ENCODE peak calls at places on chromosome 5, in nine cellular contexts. One of them, this sample, is unnamed.
A peak's percentile ranks its signal among the peaks of the same experiment; 100 is the strongest.

GRCh38 chr5:81202652-81203051 is 30.5 kb upstream of the CKMT2 start:
- DNase-seq in suprapubic skin: no peak
- DNase-seq in IMR-90: peak; percentile 14
- DNase-seq in heart left ventricle: no peak
- DNase-seq in right lobe of liver: no peak
- DNase-seq in left lung: no peak
- DNase-seq in cardiac muscle cell: peak; percentile 28
- DNase-seq in naive thymus-derived CD4-positive, alpha-beta T cell: no peak
- DNase-seq in adipocyte: peak; percentile 15
- DNase-seq in this sample: no peak

GRCh38 chr5:50299896-50300295 is 141.2 kb downstream of the EMB start:
- DNase-seq in left lung: no peak
- DNase-seq in heart left ventricle: no peak
- DNase-seq in naive thymus-derived CD4-positive, alpha-beta T cell: no peak
- DNase-seq in cardiac muscle cell: no peak
- DNase-seq in IMR-90: no peak
- DNase-seq in right lobe of liver: no peak
- DNase-seq in suprapubic skin: no peak
- DNase-seq in adipocyte: no peak
- DNase-seq in this sample: no peak

GRCh38 chr5:146565764-146566163 is 49.8 kb upstream of the GPR151 start:
- DNase-seq in heart left ventricle: no peak
- DNase-seq in naive thymus-derived CD4-positive, alpha-beta T cell: peak; percentile 27
- DNase-seq in IMR-90: peak; percentile 52
- DNase-seq in right lobe of liver: no peak
- DNase-seq in left lung: no peak
- DNase-seq in adipocyte: peak; percentile 74
- DNase-seq in suprapubic skin: no peak
- DNase-seq in cardiac muscle cell: peak; percentile 76
- DNase-seq in this sample: no peak

GRCh38 chr5:51389582-51390463 is 6.6 kb downstream of the ISL1 start:
- DNase-seq in heart left ventricle: no peak
- DNase-seq in adipocyte: peak; percentile 24
- DNase-seq in suprapubic skin: no peak
- DNase-seq in IMR-90: no peak
- DNase-seq in naive thymus-derived CD4-positive, alpha-beta T cell: no peak
- DNase-seq in right lobe of liver: no peak
- DNase-seq in left lung: no peak
- DNase-seq in cardiac muscle cell: no peak
- DNase-seq in this sample: no peak

GRCh38 chr5:149345892-149346222 is 558 bp downstream of the GRPEL2 start:
- DNase-seq in right lobe of liver: no peak
- DNase-seq in left lung: no peak
- DNase-seq in cardiac muscle cell: peak; percentile 62
- DNase-seq in heart left ventricle: no peak
- DNase-seq in IMR-90: peak; percentile 50
- DNase-seq in naive thymus-derived CD4-positive, alpha-beta T cell: no peak
- DNase-seq in adipocyte: peak; percentile 69
- DNase-seq in suprapubic skin: no peak
- DNase-seq in this sample: no peak

GRCh38 chr5:66898241-66899039 is 298.2 kb downstream of the CD180 start:
- DNase-seq in adipocyte: no peak
- DNase-seq in IMR-90: peak; percentile 54
- DNase-seq in naive thymus-derived CD4-positive, alpha-beta T cell: no peak
- DNase-seq in heart left ventricle: no peak
- DNase-seq in cardiac muscle cell: no peak
- DNase-seq in left lung: no peak
- DNase-seq in suprapubic skin: no peak
- DNase-seq in right lobe of liver: no peak
- DNase-seq in this sample: no peak

GRCh38 chr5:149151717-149152116 is 10.4 kb downstream of the ABLIM3 start:
- DNase-seq in cardiac muscle cell: peak; percentile 27
- DNase-seq in naive thymus-derived CD4-positive, alpha-beta T cell: no peak
- DNase-seq in left lung: no peak
- DNase-seq in adipocyte: no peak
- DNase-seq in suprapubic skin: no peak
- DNase-seq in heart left ventricle: no peak
- DNase-seq in right lobe of liver: no peak
- DNase-seq in IMR-90: peak; percentile 42
- DNase-seq in this sample: no peak

GRCh38 chr5:10319202-10319851 is 11.6 kb upstream of the CMBL start:
- DNase-seq in cardiac muscle cell: peak; percentile 84
- DNase-seq in suprapubic skin: no peak
- DNase-seq in naive thymus-derived CD4-positive, alpha-beta T cell: no peak
- DNase-seq in heart left ventricle: no peak
- DNase-seq in right lobe of liver: no peak
- DNase-seq in IMR-90: peak; percentile 49
- DNase-seq in adipocyte: no peak
- DNase-seq in left lung: peak; percentile 13
- DNase-seq in this sample: no peak

GRCh38 chr5:151751091-151751490 is 7.3 kb downstream of the ATOX1 start:
- DNase-seq in adipocyte: no peak
- DNase-seq in suprapubic skin: no peak
- DNase-seq in cardiac muscle cell: peak; percentile 63
- DNase-seq in left lung: no peak
- DNase-seq in naive thymus-derived CD4-positive, alpha-beta T cell: no peak
- DNase-seq in right lobe of liver: no peak
- DNase-seq in IMR-90: peak; percentile 13
- DNase-seq in heart left ventricle: no peak
- DNase-seq in this sample: no peak

GRCh38 chr5:107486489-107486888 is 184.2 kb downstream of the EFNA5 start:
- DNase-seq in suprapubic skin: no peak
- DNase-seq in naive thymus-derived CD4-positive, alpha-beta T cell: no peak
- DNase-seq in adipocyte: no peak
- DNase-seq in cardiac muscle cell: peak; percentile 63
- DNase-seq in heart left ventricle: no peak
- DNase-seq in IMR-90: peak; percentile 59
- DNase-seq in left lung: no peak
- DNase-seq in right lobe of liver: no peak
- DNase-seq in this sample: no peak

GRCh38 chr5:178859625-178860521 is at the start of gene ZNF354B:
- DNase-seq in IMR-90: peak; percentile 92
- DNase-seq in suprapubic skin: peak; percentile 93
- DNase-seq in naive thymus-derived CD4-positive, alpha-beta T cell: peak; percentile 80
- DNase-seq in left lung: peak; percentile 93
- DNase-seq in heart left ventricle: peak; percentile 94
- DNase-seq in right lobe of liver: peak; percentile 93
- DNase-seq in adipocyte: peak; percentile 98
- DNase-seq in cardiac muscle cell: peak; percentile 98
- DNase-seq in this sample: peak; percentile 97
- H3K9me3 ChIP-seq in IMR-90: peaks cover 1% of the 10 kb centered on the region
- H3K9me3 ChIP-seq in suprapubic skin: no peaks in the 10 kb centered on the region
- H3K9me3 ChIP-seq in naive thymus-derived CD4-positive, alpha-beta T cell: no peaks in the 10 kb centered on the region
- H3K9me3 ChIP-seq in left lung: no peaks in the 10 kb centered on the region
- H3K9me3 ChIP-seq in heart left ventricle: no peaks in the 10 kb centered on the region
- H3K9me3 ChIP-seq in right lobe of liver: no peaks in the 10 kb centered on the region
- H3K9me3 ChIP-seq in adipocyte: no peaks in the 10 kb centered on the region
- H3K9me3 ChIP-seq in cardiac muscle cell: no peaks in the 10 kb centered on the region
- H3K9me3 ChIP-seq in this sample: no peaks in the 10 kb centered on the region

GRCh38 chr5:36054646-36055045 is 12.0 kb downstream of the UGT3A2 start:
- DNase-seq in right lobe of liver: no peak
- DNase-seq in naive thymus-derived CD4-positive, alpha-beta T cell: no peak
- DNase-seq in IMR-90: no peak
- DNase-seq in suprapubic skin: no peak
- DNase-seq in cardiac muscle cell: no peak
- DNase-seq in adipocyte: no peak
- DNase-seq in heart left ventricle: no peak
- DNase-seq in left lung: no peak
- DNase-seq in this sample: no peak

GRCh38 chr5:36055984-36056383 is 10.7 kb downstream of the UGT3A2 start:
- DNase-seq in IMR-90: no peak
- DNase-seq in adipocyte: no peak
- DNase-seq in naive thymus-derived CD4-positive, alpha-beta T cell: no peak
- DNase-seq in suprapubic skin: no peak
- DNase-seq in heart left ventricle: no peak
- DNase-seq in right lobe of liver: no peak
- DNase-seq in left lung: no peak
- DNase-seq in cardiac muscle cell: no peak
- DNase-seq in this sample: no peak

GRCh38 chr5:36047375-36048160 is 19.1 kb downstream of the UGT3A2 start:
- DNase-seq in right lobe of liver: no peak
- DNase-seq in heart left ventricle: no peak
- DNase-seq in cardiac muscle cell: no peak
- DNase-seq in adipocyte: no peak
- DNase-seq in suprapubic skin: no peak
- DNase-seq in naive thymus-derived CD4-positive, alpha-beta T cell: no peak
- DNase-seq in IMR-90: no peak
- DNase-seq in left lung: no peak
- DNase-seq in this sample: no peak

GRCh38 chr5:36049949-36050348 is 16.7 kb downstream of the UGT3A2 start:
- DNase-seq in right lobe of liver: no peak
- DNase-seq in naive thymus-derived CD4-positive, alpha-beta T cell: no peak
- DNase-seq in suprapubic skin: no peak
- DNase-seq in adipocyte: no peak
- DNase-seq in heart left ventricle: no peak
- DNase-seq in IMR-90: no peak
- DNase-seq in cardiac muscle cell: no peak
- DNase-seq in left lung: no peak
- DNase-seq in this sample: no peak

DNA sequence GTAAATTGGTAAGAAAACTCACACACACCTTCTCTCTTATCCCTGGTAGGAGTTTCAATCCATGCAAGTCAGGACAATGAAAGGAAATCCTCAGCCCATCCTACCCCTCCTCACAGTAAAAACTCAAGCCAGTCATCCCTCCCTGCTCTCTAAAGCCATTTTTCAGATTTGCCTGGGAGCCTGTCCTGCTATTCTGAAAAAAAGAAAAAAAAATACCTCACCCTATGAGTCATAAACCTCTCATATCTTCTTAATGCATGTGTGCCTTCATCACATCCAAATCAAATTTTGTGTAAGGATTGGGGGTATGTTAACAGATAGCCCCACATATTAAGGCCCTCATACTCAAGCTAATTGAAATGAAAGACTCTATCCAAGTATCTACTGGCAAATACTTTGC is 14.1 kb downstream of the UGT3A2 start:
- DNase-seq in IMR-90: no peak
- DNase-seq in right lobe of liver: no peak
- DNase-seq in heart left ventricle: no peak
- DNase-seq in left lung: no peak
- DNase-seq in naive thymus-derived CD4-positive, alpha-beta T cell: no peak
- DNase-seq in cardiac muscle cell: no peak
- DNase-seq in suprapubic skin: no peak
- DNase-seq in adipocyte: no peak
- DNase-seq in this sample: no peak
- H3K4me1 ChIP-seq in IMR-90: no peaks in the 10 kb centered on the region
- H3K4me1 ChIP-seq in right lobe of liver: no peaks in the 10 kb centered on the region
- H3K4me1 ChIP-seq in heart left ventricle: no peaks in the 10 kb centered on the region
- H3K4me1 ChIP-seq in left lung: no peaks in the 10 kb centered on the region
- H3K4me1 ChIP-seq in naive thymus-derived CD4-positive, alpha-beta T cell: no peaks in the 10 kb centered on the region
- H3K4me1 ChIP-seq in cardiac muscle cell: no peaks in the 10 kb centered on the region
- H3K4me1 ChIP-seq in suprapubic skin: no peaks in the 10 kb centered on the region
- H3K4me1 ChIP-seq in adipocyte: no peaks in the 10 kb centered on the region
- H3K4me1 ChIP-seq in this sample: no peaks in the 10 kb centered on the region

DNA sequence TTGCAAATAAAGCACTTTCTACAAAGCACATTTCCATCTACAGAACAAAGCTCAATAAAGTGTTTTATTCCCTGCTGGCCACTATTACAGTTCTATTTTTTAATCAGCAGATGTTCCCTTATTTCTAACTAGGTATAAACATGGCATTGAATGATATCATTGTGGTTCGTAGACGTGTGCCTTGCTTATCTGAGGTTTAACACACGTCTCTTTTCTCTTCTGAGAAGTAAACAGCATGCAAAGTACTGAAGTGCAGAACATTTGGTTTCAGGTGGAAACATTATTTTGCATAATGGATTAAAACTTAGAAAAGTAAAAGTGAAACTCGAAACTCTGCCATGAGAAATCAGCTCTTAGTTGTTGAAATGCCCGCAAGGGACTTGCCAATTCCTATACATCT is 1989.3 kb upstream of the WWC1 start:
- DNase-seq in suprapubic skin: no peak
- DNase-seq in right lobe of liver: no peak
- DNase-seq in naive thymus-derived CD4-positive, alpha-beta T cell: no peak
- DNase-seq in left lung: no peak
- DNase-seq in adipocyte: no peak
- DNase-seq in heart left ventricle: no peak
- DNase-seq in cardiac muscle cell: no peak
- DNase-seq in IMR-90: no peak
- DNase-seq in this sample: no peak
- H3K4me3 ChIP-seq in suprapubic skin: no peak overlapping the region
- H3K4me3 ChIP-seq in right lobe of liver: no peak overlapping the region
- H3K4me3 ChIP-seq in naive thymus-derived CD4-positive, alpha-beta T cell: no peak overlapping the region
- H3K4me3 ChIP-seq in left lung: no peak overlapping the region
- H3K4me3 ChIP-seq in adipocyte: no peak overlapping the region
- H3K4me3 ChIP-seq in heart left ventricle: no peak overlapping the region
- H3K4me3 ChIP-seq in cardiac muscle cell: no peak overlapping the region
- H3K4me3 ChIP-seq in IMR-90: no peak overlapping the region
- H3K4me3 ChIP-seq in this sample: no peak overlapping the region

DNA sequence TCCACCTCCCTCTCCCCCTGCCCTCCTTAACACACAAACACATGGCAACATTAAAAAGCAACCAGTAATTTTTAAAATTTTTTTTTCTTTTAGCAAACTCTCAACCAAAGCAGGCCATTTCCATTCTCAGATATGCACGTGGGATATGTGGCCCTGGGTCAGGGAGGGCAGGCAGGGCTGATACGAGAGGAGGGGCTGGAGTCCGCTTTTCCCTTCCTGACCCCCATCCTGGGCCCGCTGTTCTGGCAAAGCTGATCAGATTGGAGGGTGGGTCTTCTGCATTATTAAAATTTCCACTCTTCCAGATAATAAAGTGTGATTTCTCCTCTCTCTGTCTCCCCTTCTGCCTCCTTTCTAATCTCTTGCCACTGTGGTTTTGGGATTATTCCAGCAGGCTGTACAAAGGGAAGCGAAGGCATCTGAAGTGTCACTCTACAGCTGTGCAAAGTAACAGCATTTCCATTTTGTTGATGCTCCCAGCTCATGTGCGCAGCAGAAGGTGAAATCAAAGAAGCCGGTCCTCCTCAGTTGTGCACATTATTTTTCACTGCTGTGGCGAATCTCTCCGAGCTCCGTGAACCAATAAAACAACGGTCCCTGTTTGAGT is 12.0 kb downstream of the IRX1 start:
- DNase-seq in adipocyte: no peak
- DNase-seq in heart left ventricle: no peak
- DNase-seq in suprapubic skin: no peak
- DNase-seq in naive thymus-derived CD4-positive, alpha-beta T cell: no peak
- DNase-seq in left lung: no peak
- DNase-seq in right lobe of liver: no peak
- DNase-seq in cardiac muscle cell: no peak
- DNase-seq in IMR-90: no peak
- DNase-seq in this sample: no peak
- H3K9me3 ChIP-seq in adipocyte: no peaks in the 10 kb centered on the region
- H3K9me3 ChIP-seq in heart left ventricle: no peaks in the 10 kb centered on the region
- H3K9me3 ChIP-seq in suprapubic skin: no peaks in the 10 kb centered on the region
- H3K9me3 ChIP-seq in naive thymus-derived CD4-positive, alpha-beta T cell: no peaks in the 10 kb centered on the region
- H3K9me3 ChIP-seq in left lung: no peaks in the 10 kb centered on the region
- H3K9me3 ChIP-seq in right lobe of liver: no peaks in the 10 kb centered on the region
- H3K9me3 ChIP-seq in cardiac muscle cell: no peaks in the 10 kb centered on the region
- H3K9me3 ChIP-seq in IMR-90: no peaks in the 10 kb centered on the region
- H3K9me3 ChIP-seq in this sample: no peaks in the 10 kb centered on the region

DNA sequence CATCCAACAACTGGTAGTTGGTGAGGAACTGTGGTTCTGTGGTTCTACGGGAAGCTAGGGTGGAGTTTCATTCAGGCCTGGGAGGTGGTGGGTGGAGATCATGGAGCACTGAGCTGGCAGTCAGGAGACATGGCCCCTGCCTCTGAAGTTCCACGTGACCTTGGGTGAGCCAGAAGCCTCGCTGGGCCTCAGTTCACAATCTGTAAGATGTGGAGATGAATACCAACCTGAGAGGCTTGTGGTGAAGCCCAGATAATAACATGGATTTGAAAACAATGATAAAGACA is 177.9 kb downstream of the MACROH2A1 start:
- DNase-seq in left lung: no peak
- DNase-seq in suprapubic skin: peak; percentile 40
- DNase-seq in adipocyte: no peak
- DNase-seq in cardiac muscle cell: no peak
- DNase-seq in IMR-90: no peak
- DNase-seq in right lobe of liver: no peak
- DNase-seq in heart left ventricle: no peak
- DNase-seq in naive thymus-derived CD4-positive, alpha-beta T cell: no peak
- DNase-seq in this sample: no peak
- H3K4me1 ChIP-seq in left lung: no peaks in the 10 kb centered on the region
- H3K4me1 ChIP-seq in suprapubic skin: peaks cover 14% of the 10 kb centered on the region
- H3K4me1 ChIP-seq in adipocyte: peaks cover 4% of the 10 kb centered on the region
- H3K4me1 ChIP-seq in cardiac muscle cell: peaks cover 4% of the 10 kb centered on the region
- H3K4me1 ChIP-seq in IMR-90: peaks cover 2% of the 10 kb centered on the region
- H3K4me1 ChIP-seq in right lobe of liver: no peaks in the 10 kb centered on the region
- H3K4me1 ChIP-seq in heart left ventricle: no peaks in the 10 kb centered on the region
- H3K4me1 ChIP-seq in naive thymus-derived CD4-positive, alpha-beta T cell: no peaks in the 10 kb centered on the region
- H3K4me1 ChIP-seq in this sample: no peaks in the 10 kb centered on the region